ENCODE peak calls at places on chromosomes 16 and 17, in four cellular contexts. One of them, this sample, is unnamed.

GRCh38 chr16:57091200-57091989 is 988 bp upstream of the CPNE2 start:
- DNase-seq in activated naive CD4-positive, alpha-beta T cell treated with anti-CD3 and anti-CD28 coated beads, Interleukin-2, amount 10 ng/mL, durations not matched to agents 7 days and 5 days: no peak
- DNase-seq in NCI-H446: no peak
- DNase-seq in NCI-H1417 treated with DMSO at 0.1 percent for 48 hours: no peak
- DNase-seq in this sample: no peak

GRCh38 chr17:13421581-13421980 is 180.1 kb downstream of the HS3ST3A1 start:
- DNase-seq in activated naive CD4-positive, alpha-beta T cell treated with anti-CD3 and anti-CD28 coated beads, Interleukin-2, amount 10 ng/mL, durations not matched to agents 7 days and 5 days: no peak
- DNase-seq in NCI-H446: no peak
- DNase-seq in NCI-H1417 treated with DMSO at 0.1 percent for 48 hours: no peak
- DNase-seq in this sample: no peak

GRCh38 chr17:40448639-40449261 is 5.5 kb downstream of the IGFBP4 start:
- DNase-seq in activated naive CD4-positive, alpha-beta T cell treated with anti-CD3 and anti-CD28 coated beads, Interleukin-2, amount 10 ng/mL, durations not matched to agents 7 days and 5 days: no peak
- DNase-seq in NCI-H446: no peak
- DNase-seq in NCI-H1417 treated with DMSO at 0.1 percent for 48 hours: no peak
- DNase-seq in this sample: no peak

GRCh38 chr17:68961204-68961893 is 6.2 kb upstream of the ABCA8 start:
- DNase-seq in activated naive CD4-positive, alpha-beta T cell treated with anti-CD3 and anti-CD28 coated beads, Interleukin-2, amount 10 ng/mL, durations not matched to agents 7 days and 5 days: no peak
- DNase-seq in NCI-H446: peak; percentile 80
- DNase-seq in NCI-H1417 treated with DMSO at 0.1 percent for 48 hours: no peak
- DNase-seq in this sample: no peak

GRCh38 chr17:75250009-75250471 is 11.4 kb downstream of the GGA3 start:
- DNase-seq in activated naive CD4-positive, alpha-beta T cell treated with anti-CD3 and anti-CD28 coated beads, Interleukin-2, amount 10 ng/mL, durations not matched to agents 7 days and 5 days: peak; percentile 78
- DNase-seq in NCI-H446: no peak
- DNase-seq in NCI-H1417 treated with DMSO at 0.1 percent for 48 hours: no peak
- DNase-seq in this sample: peak; percentile 82

GRCh38 chr17:76840884-76841775 is 27.1 kb upstream of the MGAT5B start:
- DNase-seq in activated naive CD4-positive, alpha-beta T cell treated with anti-CD3 and anti-CD28 coated beads, Interleukin-2, amount 10 ng/mL, durations not matched to agents 7 days and 5 days: no peak
- DNase-seq in NCI-H446: no peak
- DNase-seq in NCI-H1417 treated with DMSO at 0.1 percent for 48 hours: no peak
- DNase-seq in this sample: no peak

GRCh38 chr17:40104570-40105471 is 4.4 kb upstream of the NR1D1 start:
- DNase-seq in activated naive CD4-positive, alpha-beta T cell treated with anti-CD3 and anti-CD28 coated beads, Interleukin-2, amount 10 ng/mL, durations not matched to agents 7 days and 5 days: no peak
- DNase-seq in NCI-H446: no peak
- DNase-seq in NCI-H1417 treated with DMSO at 0.1 percent for 48 hours: no peak
- DNase-seq in this sample: no peak

GRCh38 chr17:50884354-50885311 is 18.5 kb upstream of the TOB1 start:
- DNase-seq in activated naive CD4-positive, alpha-beta T cell treated with anti-CD3 and anti-CD28 coated beads, Interleukin-2, amount 10 ng/mL, durations not matched to agents 7 days and 5 days: no peak
- DNase-seq in NCI-H446: no peak
- DNase-seq in NCI-H1417 treated with DMSO at 0.1 percent for 48 hours: no peak
- DNase-seq in this sample: no peak

GRCh38 chr16:31453255-31454204 is 5.8 kb upstream of the ARMC5 start:
- DNase-seq in activated naive CD4-positive, alpha-beta T cell treated with anti-CD3 and anti-CD28 coated beads, Interleukin-2, amount 10 ng/mL, durations not matched to agents 7 days and 5 days: no peak
- DNase-seq in NCI-H446: no peak
- DNase-seq in NCI-H1417 treated with DMSO at 0.1 percent for 48 hours: no peak
- DNase-seq in this sample: no peak

GRCh38 chr16:49639739-49640388 is 216.0 kb downstream of the ZNF423 start:
- DNase-seq in activated naive CD4-positive, alpha-beta T cell treated with anti-CD3 and anti-CD28 coated beads, Interleukin-2, amount 10 ng/mL, durations not matched to agents 7 days and 5 days: no peak
- DNase-seq in NCI-H446: no peak
- DNase-seq in NCI-H1417 treated with DMSO at 0.1 percent for 48 hours: no peak
- DNase-seq in this sample: no peak

GRCh38 chr16:15970743-15971434 is 21.5 kb downstream of the ABCC1 start:
- DNase-seq in activated naive CD4-positive, alpha-beta T cell treated with anti-CD3 and anti-CD28 coated beads, Interleukin-2, amount 10 ng/mL, durations not matched to agents 7 days and 5 days: no peak
- DNase-seq in NCI-H446: no peak
- DNase-seq in NCI-H1417 treated with DMSO at 0.1 percent for 48 hours: no peak
- DNase-seq in this sample: no peak